ENCODE peak calls at places on chromosomes 1 and 21, in four cellular contexts. Y is HCT116, C is HepG2, U is K562. N is an unnamed sample.

GRCh38 chr1:233244183-233244582 is 51.3 kb downstream of the PCNX2 start:
- DNase-seq in Y (peak; percentile 2), C (peak; percentile 10), U (no peak), N (no peak)

GRCh38 chr1:190809312-190809711 is 331.6 kb upstream of the BRINP3 start:
- DNase-seq in Y (no peak), C (no peak), U (no peak), N (no peak)

GRCh38 chr1:204685236-204686006 is at the start of gene LRRN2:
- DNase-seq in Y (no peak), C (no peak), U (no peak), N (peak; percentile 50)

GRCh38 chr1:156524481-156524869 is 23.9 kb upstream of the MEF2D start:
- DNase-seq in Y (no peak), C (no peak), U (peak; percentile 34), N (no peak)

GRCh38 chr21:20250337-20250736 is 747.9 kb upstream of the NCAM2 start:
- DNase-seq in Y (no peak), C (no peak), U (peak; percentile 14), N (no peak)

GRCh38 chr1:110783292-110783918 is 89.5 kb upstream of the CD53 start:
- DNase-seq in Y (peak; percentile 48), C (peak; percentile 47), U (peak; percentile 74), N (peak; percentile 72)

GRCh38 chr1:17878837-17879236 is 123.7 kb downstream of the ACTL8 start:
- DNase-seq in Y (no peak), C (no peak), U (no peak), N (no peak)

GRCh38 chr21:25862596-25862995 is 127.8 kb downstream of the GABPA start:
- DNase-seq in Y (peak; percentile 18), C (peak; percentile 12), U (peak; percentile 52), N (peak; percentile 28)

GRCh38 chr21:45834821-45835293 is 146.7 kb upstream of the COL6A1 start:
- DNase-seq in Y (no peak), C (no peak), U (peak; percentile 56), N (no peak)

GRCh38 chr1:155968670-155969069 is 9.7 kb downstream of the ARHGEF2 start:
- DNase-seq in Y (no peak), C (no peak), U (no peak), N (no peak)

GRCh38 chr21:40155563-40155962 is 288.3 kb downstream of the PCP4 start:
- DNase-seq in Y (no peak), C (no peak), U (no peak), N (no peak)

GRCh38 chr1:233627823-233628222 is 13.9 kb downstream of the KCNK1 start:
- DNase-seq in Y (no peak), C (no peak), U (no peak), N (no peak)

GRCh38 chr21:19228241-19228640 is 824.7 kb upstream of the TMPRSS15 start:
- DNase-seq in Y (no peak), C (no peak), U (no peak), N (no peak)
- TF ChIP-seq JUND in Y (no peak), C (no peak), U (no peak), N (no peak)

GRCh38 chr1:119781434-119782210 is 12.9 kb upstream of the HMGCS2 start:
- DNase-seq in Y (no peak), C (no peak), U (no peak), N (no peak)

GRCh38 chr1:119782541-119783338 is 14.0 kb upstream of the HMGCS2 start:
- DNase-seq in Y (no peak), C (no peak), U (no peak), N (no peak)

GRCh38 chr1:119783354-119784126 is 14.8 kb upstream of the HMGCS2 start:
- DNase-seq in Y (no peak), C (peak; percentile 46), U (no peak), N (no peak)

GRCh38 chr1:119787776-119788175 is 19.1 kb upstream of the HMGCS2 start:
- DNase-seq in Y (no peak), C (no peak), U (no peak), N (no peak)

DNA sequence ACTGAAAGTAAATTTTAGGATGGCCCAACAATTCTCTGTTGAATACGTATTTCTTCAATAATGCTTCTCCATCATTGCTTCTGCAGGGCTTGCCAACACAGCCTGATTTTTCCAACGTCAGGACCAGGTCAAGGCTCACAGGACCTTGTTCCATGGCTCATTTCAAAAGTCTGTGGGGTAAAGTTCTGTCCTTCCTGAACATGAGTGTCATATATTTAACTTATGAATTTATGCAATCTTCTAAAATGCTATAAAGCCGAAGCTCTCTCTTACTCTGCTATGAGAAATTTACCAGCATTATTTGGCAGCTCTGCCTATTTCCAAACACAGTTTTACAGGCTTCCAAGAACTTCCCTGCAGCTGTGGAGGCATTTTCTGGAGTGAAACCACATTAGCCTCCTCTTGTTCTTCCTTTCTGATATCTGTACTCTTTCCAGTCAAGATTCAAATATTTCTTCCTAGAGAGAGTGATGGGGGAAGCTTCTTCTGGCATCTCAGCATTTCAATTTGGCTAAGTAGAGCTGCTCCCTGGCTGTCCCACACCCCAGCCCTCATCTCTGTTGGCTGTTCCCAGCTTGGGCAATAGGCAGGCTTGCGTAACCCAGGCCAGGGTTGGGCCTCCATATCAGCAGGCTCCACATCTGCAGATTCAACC is 15.5 kb upstream of the HMGCS2 start:
- DNase-seq in Y (no peak), C (no peak), U (no peak), N (no peak)
- TF ChIP-seq JUND in Y (no peak), C (no peak), U (no peak), N (no peak)

GRCh38 chr1:225462429-225462713 is 34.5 kb upstream of the LBR start:
- DNase-seq in Y (no peak), C (no peak), U (no peak), N (no peak)

GRCh38 chr1:225458222-225458631 is 30.4 kb upstream of the LBR start:
- DNase-seq in Y (no peak), C (no peak), U (no peak), N (no peak)

GRCh38 chr1:225460737-225461532 is 33.1 kb upstream of the LBR start:
- DNase-seq in Y (no peak), C (no peak), U (no peak), N (no peak)

GRCh38 chr1:225461533-225462428 is 33.9 kb upstream of the LBR start:
- DNase-seq in Y (no peak), C (no peak), U (no peak), N (no peak)

GRCh38 chr1:225460021-225460736 is 32.3 kb upstream of the LBR start:
- DNase-seq in Y (no peak), C (no peak), U (no peak), N (no peak)
- TF ChIP-seq JUND in Y (no peak), C (no peak), U (no peak), N (no peak)

DNA sequence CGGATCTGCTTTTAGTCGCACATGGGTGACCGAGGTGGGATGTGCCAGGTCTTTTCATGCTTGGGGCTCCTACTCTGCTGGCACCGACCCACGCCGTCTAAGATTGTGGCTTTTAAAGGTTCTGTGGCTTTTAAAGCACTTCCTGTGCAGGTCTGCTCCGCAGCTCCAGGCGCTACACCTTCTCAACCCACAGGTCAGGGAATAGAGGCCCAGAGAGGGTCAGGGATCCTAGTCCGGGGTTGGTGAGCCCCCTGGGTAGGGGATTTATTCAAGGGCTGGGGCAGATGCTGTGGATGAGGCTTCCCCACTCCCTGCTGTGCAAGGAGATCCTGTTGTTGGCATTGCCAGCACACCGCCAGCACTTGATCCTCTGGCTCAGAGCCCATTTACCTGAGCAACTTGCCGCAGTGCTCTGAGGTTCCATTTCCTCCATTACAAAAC is 212.8 kb upstream of the RAB4A start:
- DNase-seq in Y (no peak), C (no peak), U (no peak), N (no peak)
- TF ChIP-seq JUND in Y (no peak), C (no peak), U (no peak), N (no peak)

GRCh38 chr1:29415156-29415830 is 179.0 kb downstream of the PTPRU start:
- DNase-seq in Y (peak; percentile 54), C (peak; percentile 49), U (peak; percentile 60), N (peak; percentile 30)

GRCh38 chr1:29416825-29417557 is 180.7 kb downstream of the PTPRU start:
- DNase-seq in Y (no peak), C (no peak), U (no peak), N (no peak)

GRCh38 chr1:29417558-29417858 is 181.2 kb downstream of the PTPRU start:
- DNase-seq in Y (no peak), C (no peak), U (no peak), N (no peak)

GRCh38 chr1:29416267-29416666 is 179.9 kb downstream of the PTPRU start:
- DNase-seq in Y (no peak), C (no peak), U (no peak), N (peak; percentile 24)

DNA sequence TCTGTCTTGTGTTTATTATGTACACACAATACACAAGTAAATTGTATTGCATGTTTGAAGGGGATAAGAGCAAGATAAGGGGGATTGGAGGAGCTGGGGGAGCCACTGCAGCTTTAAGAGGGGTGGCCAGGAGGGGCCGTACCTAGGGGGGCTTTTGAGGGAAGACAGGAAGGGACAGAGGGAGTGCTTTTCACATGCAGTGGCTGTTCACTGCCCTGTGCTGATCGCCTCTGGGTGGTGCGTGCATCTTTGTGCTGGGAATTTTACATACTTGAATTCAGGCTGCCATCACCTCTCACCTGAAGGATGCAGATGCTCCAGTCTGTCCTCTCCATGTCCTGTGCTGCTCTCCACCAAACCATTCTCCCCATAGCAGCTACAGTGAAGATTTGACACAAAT is 179.5 kb downstream of the PTPRU start:
- DNase-seq in Y (no peak), C (no peak), U (no peak), N (no peak)
- TF ChIP-seq JUND in Y (no peak), C (no peak), U (no peak), N (no peak)

GRCh38 chr1:39754906-39755504 is 16.1 kb downstream of the OXCT2 start:
- DNase-seq in Y (no peak), C (no peak), U (no peak), N (no peak)
- TF ChIP-seq JUND in Y (no peak), C (no peak), U (no peak), N (no peak)

DNA sequence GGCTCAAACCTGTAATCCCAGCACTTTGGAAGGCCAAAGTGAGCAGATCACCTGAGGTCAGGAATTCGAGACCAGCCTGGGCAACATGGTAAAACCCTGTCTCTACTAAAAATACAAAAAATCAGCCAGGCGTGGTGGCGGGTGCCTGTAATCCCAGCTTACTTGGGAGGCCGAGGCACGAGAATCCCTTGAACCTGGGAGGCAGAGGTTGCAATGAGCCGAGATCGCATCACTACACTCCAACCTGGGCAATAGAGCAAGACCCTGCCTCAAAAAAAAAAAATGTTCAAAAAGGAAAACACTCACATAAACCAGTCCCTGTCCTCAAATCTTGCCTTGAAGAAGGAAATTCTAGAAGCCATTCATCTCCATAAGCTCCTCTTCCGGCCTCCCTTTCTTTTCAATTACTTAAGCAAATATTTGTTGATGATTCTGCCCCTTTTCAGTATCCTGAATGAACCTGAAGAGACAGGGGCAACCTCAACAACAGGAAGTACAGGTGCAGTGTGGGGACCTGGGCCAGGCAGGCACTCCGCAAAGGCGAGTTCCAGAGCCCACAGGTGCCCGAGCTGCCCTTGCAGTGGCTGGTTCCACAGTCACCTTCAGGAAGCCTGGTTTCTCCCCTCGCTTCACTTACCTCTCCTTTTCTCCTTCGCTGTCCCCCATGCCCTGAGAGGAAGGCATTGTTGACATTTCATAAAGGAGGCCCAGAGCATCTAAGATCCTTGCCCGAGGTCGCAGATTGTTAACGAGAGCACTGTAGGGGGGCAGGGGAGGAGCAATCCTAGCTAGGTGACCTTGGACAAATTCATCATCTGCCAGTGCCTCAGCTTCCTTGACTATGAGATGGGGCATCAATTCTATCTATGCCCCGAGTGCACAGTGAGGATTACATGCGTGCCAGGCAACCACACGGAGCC is 8.9 kb upstream of the LEFTY1 start:
- DNase-seq in Y (no peak), C (peak; percentile 19), U (no peak), N (no peak)
- TF ChIP-seq JUND in Y (no peak), C (no peak), U (no peak), N (no peak)

GRCh38 chr1:40796939-40797667 is 13.5 kb downstream of the KCNQ4 start:
- DNase-seq in Y (no peak), C (no peak), U (no peak), N (peak; percentile 0)
- TF ChIP-seq JUND in Y (no peak), C (no peak), U (no peak), N (no peak)

GRCh38 chr1:77652179-77652745 is 30.2 kb downstream of the ZZZ3 start:
- DNase-seq in Y (no peak), C (no peak), U (no peak), N (no peak)
- TF ChIP-seq JUND in Y (no peak), C (no peak), U (no peak), N (no peak)